ENCODE peak calls at places on chromosome 4, in seven cellular contexts. X is H1, S is neural progenitor cell, G is GM23248, D is GM12878, M is HepG2, A is A673. Z is an unnamed sample.

GRCh38 chr4:2595436-2595835 is 59.0 kb downstream of the FAM193A start:
- DNase-seq in M (no peak), A (no peak), X (no peak), S (no peak), G (no peak), D (no peak), Z (no peak)

GRCh38 chr4:54473077-54473545 is 184.6 kb upstream of the KIT start:
- DNase-seq in D (no peak), A (no peak), S (no peak), X (no peak), M (peak), G (peak), Z (no peak)

GRCh38 chr4:155639674-155640529 is 26.7 kb upstream of the GUCY1A1 start:
- DNase-seq in G (no peak), M (no peak), S (no peak), D (peak), X (no peak), A (no peak), Z (no peak)

GRCh38 chr4:55736605-55737183 is 82.9 kb upstream of the EXOC1L start:
- DNase-seq in A (peak), G (peak), S (no peak), M (no peak), X (no peak), D (no peak), Z (no peak)

GRCh38 chr4:22372958-22373357 is 142.9 kb downstream of the ADGRA3 start:
- DNase-seq in X (no peak), M (no peak), G (no peak), A (peak), S (peak), D (no peak), Z (no peak)

GRCh38 chr4:7186081-7186480 is 6.3 kb upstream of the SORCS2 start:
- DNase-seq in D (no peak), G (peak), A (no peak), S (peak), X (no peak), M (peak), Z (no peak)

GRCh38 chr4:143437476-143437875 is 76.0 kb upstream of the SMARCA5 start:
- DNase-seq in A (no peak), D (no peak), G (no peak), S (no peak), X (no peak), M (no peak), Z (no peak)

GRCh38 chr4:112118742-112119357 is 26.4 kb upstream of the FAM241A start:
- DNase-seq in A (no peak), G (no peak), M (no peak), D (no peak), X (no peak), S (no peak), Z (no peak)

GRCh38 chr4:20603671-20604313 is 96.5 kb upstream of the PACRGL start:
- DNase-seq in D (no peak), G (peak), M (no peak), A (peak), S (no peak), X (no peak), Z (no peak)

GRCh38 chr4:88320780-88321373 is 36.5 kb upstream of the PPM1K start:
- DNase-seq in G (peak), X (peak), A (no peak), M (no peak), S (no peak), D (peak), Z (no peak)

GRCh38 chr4:40629401-40630334 is at the start of gene RBM47:
- DNase-seq in S (peak), G (peak), D (no peak), M (no peak), A (peak), X (peak), Z (no peak)

GRCh38 chr4:99301376-99302164 is 10.8 kb upstream of the ADH1A start:
- DNase-seq in D (no peak), S (no peak), M (no peak), A (no peak), G (peak), X (no peak), Z (peak)

GRCh38 chr4:162350331-162350730 is 186.5 kb upstream of the FSTL5 start:
- DNase-seq in G (no peak), D (no peak), X (no peak), S (no peak), M (no peak), A (no peak), Z (no peak)

GRCh38 chr4:125314676-125315570 is at the start of gene FAT4:
- DNase-seq in S (peak), M (peak), X (peak), D (no peak), A (peak), G (peak), Z (peak)

GRCh38 chr4:36243355-36244256 is 708 bp downstream of the ARAP2 start:
- DNase-seq in G (peak), A (peak), D (no peak), S (no peak), M (no peak), X (peak), Z (no peak)

GRCh38 chr4:118877797-118878196 is 10.9 kb upstream of the SYNPO2 start:
- DNase-seq in D (no peak), A (no peak), G (no peak), S (no peak), X (no peak), M (no peak), Z (no peak)

GRCh38 chr4:7557447-7557846 is 122.7 kb upstream of the PSAPL1 start:
- DNase-seq in G (peak), X (no peak), M (peak), D (no peak), A (no peak), S (no peak), Z (no peak)

GRCh38 chr4:112327950-112328349 is 30.8 kb downstream of the ALPK1 start:
- DNase-seq in X (no peak), S (peak), G (peak), A (peak), M (peak), D (peak), Z (peak)

GRCh38 chr4:110085131-110085530 is 113.3 kb downstream of the ELOVL6 start:
- DNase-seq in A (peak), D (no peak), M (peak), S (no peak), X (no peak), G (no peak), Z (peak)

GRCh38 chr4:179307297-179308136 is 1865.3 kb upstream of the AGA start:
- DNase-seq in M (peak), G (peak), X (peak), A (peak), D (peak), S (peak), Z (no peak)

GRCh38 chr4:22754091-22754490 is 61.4 kb downstream of the GBA3 start:
- DNase-seq in M (no peak), A (no peak), D (no peak), X (no peak), S (no peak), G (no peak), Z (no peak)

GRCh38 chr4:52588771-52589591 is 70.1 kb downstream of the USP46 start:
- DNase-seq in G (peak), D (no peak), A (no peak), M (no peak), X (no peak), S (no peak), Z (no peak)

GRCh38 chr4:184814686-184815045 is 11.1 kb downstream of the ACSL1 start:
- DNase-seq in S (no peak), A (no peak), X (no peak), M (no peak), G (peak), D (no peak), Z (no peak)

GRCh38 chr4:73729534-73730165 is 10.7 kb upstream of the CXCL8 start:
- DNase-seq in A (peak), M (peak), S (peak), G (peak), X (no peak), D (no peak), Z (no peak)

GRCh38 chr4:182177166-182177565 is 66.0 kb upstream of the TENM3 start:
- DNase-seq in X (no peak), M (no peak), G (no peak), A (no peak), D (no peak), S (no peak), Z (no peak)

GRCh38 chr4:158297866-158298265 is 87.6 kb downstream of the TMEM144 start:
- DNase-seq in M (no peak), G (no peak), S (no peak), X (no peak), A (no peak), D (no peak), Z (no peak)
- TF ChIP-seq EZH2 in M (no peak), G (no peak), S (no peak), X (no peak), A (no peak), D (no peak), Z (no peak)

GRCh38 chr4:47235721-47236120 is 204.4 kb downstream of the GABRB1 start:
- DNase-seq in X (no peak), S (no peak), M (no peak), A (no peak), G (no peak), D (no peak), Z (no peak)
- H3K4me3 ChIP-seq in X (no peak), S (no peak), M (no peak), A (no peak), G (no peak), D (no peak), Z (no peak)

GRCh38 chr4:108171541-108172230 is 3.0 kb upstream of the LEF1 start:
- DNase-seq in S (peak), G (no peak), X (peak), A (no peak), M (no peak), D (no peak), Z (no peak)
- TF ChIP-seq EZH2 in S (peak), G (no peak), X (peak), A (no peak), M (no peak), D (no peak), Z (no peak)

DNA sequence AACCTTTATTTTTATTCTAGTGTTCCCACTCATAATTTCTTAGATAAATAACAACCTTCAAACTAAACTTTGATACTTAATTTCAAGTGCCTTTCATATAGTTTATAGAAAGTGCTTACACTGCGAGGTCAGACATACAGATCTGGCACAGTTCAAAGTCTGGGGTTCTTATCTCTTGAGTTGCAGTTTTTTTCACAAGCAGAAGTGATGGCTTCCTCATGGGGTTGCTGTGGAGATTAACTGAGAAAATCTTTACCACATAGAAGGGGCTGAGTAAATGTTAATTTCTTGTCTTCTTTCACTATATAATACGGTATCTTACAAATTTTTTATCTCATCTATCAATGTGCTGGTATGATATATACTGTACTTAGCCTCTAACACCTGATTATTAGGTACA is 3.1 kb downstream of the ING2 start:
- DNase-seq in M (peak), G (no peak), X (no peak), A (no peak), S (no peak), D (no peak), Z (no peak)
- H3K4me3 ChIP-seq in M (no peak), G (no peak), X (no peak), A (no peak), S (no peak), D (no peak), Z (peak)

GRCh38 chr4:8869002-8869878 is 2.4 kb downstream of the HMX1 start:
- DNase-seq in M (no peak), X (no peak), S (no peak), G (no peak), D (no peak), A (no peak), Z (no peak)

GRCh38 chr4:8870647-8871416 is 807 bp downstream of the HMX1 start:
- DNase-seq in D (no peak), S (peak), X (peak), A (no peak), G (no peak), M (no peak), Z (no peak)

GRCh38 chr4:8872402-8873291 is 1.0 kb upstream of the HMX1 start:
- DNase-seq in A (no peak), G (no peak), X (peak), D (no peak), S (peak), M (no peak), Z (no peak)

GRCh38 chr4:8869879-8870646 is 1.6 kb downstream of the HMX1 start:
- DNase-seq in G (no peak), A (no peak), D (no peak), S (peak), X (peak), M (no peak), Z (no peak)

DNA sequence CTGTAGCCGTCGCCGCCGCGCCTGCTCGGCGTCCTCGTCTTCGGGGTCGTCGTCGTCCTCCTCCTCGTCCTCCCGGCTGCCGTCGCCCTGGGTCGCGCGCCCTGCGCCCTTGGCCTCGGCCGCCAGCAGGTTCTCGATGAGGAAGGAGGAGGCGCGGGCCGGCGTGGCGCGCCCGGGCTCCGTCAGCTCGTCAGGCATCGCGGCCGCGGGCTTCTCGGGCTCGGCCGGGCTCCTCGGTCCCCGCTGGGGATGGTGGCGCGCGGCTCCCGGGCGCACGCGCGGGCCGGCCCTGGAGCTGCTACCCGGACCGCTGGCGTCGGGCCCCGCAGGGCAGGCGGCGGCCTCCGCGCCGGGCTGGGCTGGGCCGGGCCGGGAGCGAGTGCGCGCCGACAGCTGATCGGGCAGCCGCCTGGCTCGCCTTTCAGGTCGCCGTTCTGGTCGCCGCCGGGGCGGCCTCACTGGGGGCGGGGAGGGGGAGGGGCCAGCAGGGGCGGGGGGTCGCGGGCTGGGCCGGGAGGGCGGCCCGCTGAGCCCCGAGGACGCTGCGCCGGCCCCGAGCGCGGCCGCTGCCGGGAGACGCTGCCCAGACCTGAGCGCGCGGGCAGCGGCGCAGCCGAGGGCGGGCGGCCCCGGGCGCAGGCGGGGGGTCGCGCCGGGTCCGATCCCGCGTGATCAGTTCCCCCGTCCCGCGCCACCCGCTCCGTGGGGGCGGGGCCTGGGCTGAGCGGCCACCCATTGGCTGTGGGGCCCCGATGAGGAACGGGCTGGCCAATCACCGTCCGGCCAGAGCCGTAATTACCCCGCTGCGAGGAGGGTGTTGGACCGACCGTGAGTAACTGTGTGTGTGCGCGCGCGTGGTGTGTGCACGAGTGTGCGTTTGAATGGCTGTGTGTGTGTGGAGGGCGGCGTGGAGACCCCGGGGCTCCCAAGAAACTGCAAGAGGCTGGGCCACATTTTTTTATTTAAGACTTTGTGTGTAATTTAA is at the start of gene HMX1:
- DNase-seq in X (peak), G (peak), M (no peak), S (peak), D (no peak), A (peak), Z (no peak)
- TF ChIP-seq EZH2 in X (no peak), G (peak), M (no peak), S (peak), D (no peak), A (no peak), Z (no peak)

DNA sequence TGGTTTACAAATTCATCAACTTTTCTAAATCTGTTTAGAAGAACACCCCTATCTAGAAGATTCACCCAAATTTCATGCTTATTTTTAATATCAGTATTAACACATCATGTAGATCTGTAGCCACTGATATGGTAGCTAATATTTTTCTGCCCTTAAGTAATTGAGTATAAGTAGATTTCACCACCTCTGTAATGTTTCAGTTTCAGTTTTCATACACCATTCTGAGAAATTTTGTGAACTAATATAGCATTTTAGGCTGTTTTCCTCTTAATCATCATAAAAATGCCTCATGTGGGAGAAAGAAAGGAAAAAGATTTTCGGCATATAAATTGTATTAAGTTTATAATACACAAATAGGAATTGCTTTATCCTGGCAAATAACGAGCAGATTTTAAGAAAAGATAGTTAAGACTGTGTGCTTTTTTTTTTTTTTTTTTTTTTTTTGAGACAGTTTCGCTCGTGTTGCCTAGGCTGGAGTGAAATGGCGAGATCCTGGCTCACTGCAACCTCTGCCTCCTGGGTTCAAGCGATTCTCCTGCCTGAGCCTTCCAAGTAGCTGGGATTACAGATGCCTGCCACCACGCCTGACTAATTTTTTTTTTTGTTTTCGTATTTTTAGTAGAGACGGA is 21.4 kb upstream of the RBPJ start:
- DNase-seq in X (no peak), A (no peak), M (no peak), S (no peak), G (peak), D (no peak), Z (no peak)
- H3K4me3 ChIP-seq in X (no peak), A (no peak), M (no peak), S (no peak), G (peak), D (no peak), Z (no peak)

GRCh38 chr4:8868321-8869001 is 3.2 kb downstream of the HMX1 start:
- DNase-seq in X (peak), A (no peak), G (no peak), S (no peak), M (no peak), D (no peak), Z (no peak)
- TF ChIP-seq EZH2 in X (peak), A (peak), G (no peak), S (peak), M (peak), D (no peak), Z (no peak)

DNA sequence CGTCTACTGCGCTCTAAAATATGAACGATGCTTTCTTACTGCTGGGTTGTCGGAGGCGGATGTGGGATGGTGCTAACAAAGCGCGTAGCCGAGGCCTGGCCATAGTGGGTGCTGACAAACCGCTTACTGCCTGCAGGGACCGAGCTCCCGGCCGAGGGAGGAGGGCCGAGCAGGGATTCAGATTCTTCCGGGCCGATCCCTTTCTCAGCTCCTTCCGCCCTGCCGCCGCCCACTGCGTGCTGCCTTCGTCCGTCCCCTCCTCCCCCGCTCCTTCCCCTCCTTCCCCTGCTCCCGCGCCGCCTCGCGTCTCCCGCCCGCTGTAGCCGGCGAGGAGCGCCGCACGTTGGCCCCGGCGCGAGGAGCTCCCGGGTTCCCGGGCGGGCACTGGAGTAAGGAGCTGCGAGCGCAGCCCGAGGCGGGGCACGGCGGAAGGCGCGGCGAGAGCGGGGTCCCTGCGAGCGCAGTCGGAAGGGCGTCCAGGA is at the start of gene STK32B:
- DNase-seq in X (peak), G (peak), D (no peak), M (no peak), S (peak), A (peak), Z (no peak)
- H3K4me3 ChIP-seq in X (peak), G (peak), D (no peak), M (no peak), S (peak), A (peak), Z (peak)

GRCh38 chr4:174217273-174218126 is 66.0 kb downstream of the FBXO8 start:
- DNase-seq in G (peak), S (peak), M (no peak), D (no peak), X (peak), A (peak), Z (peak)

GRCh38 chr4:174215936-174216699 is 67.3 kb downstream of the FBXO8 start:
- DNase-seq in M (no peak), A (no peak), G (no peak), X (no peak), S (peak), D (no peak), Z (no peak)

GRCh38 chr4:174216935-174217272 is 66.6 kb downstream of the FBXO8 start:
- DNase-seq in A (no peak), D (no peak), G (no peak), X (no peak), S (peak), M (no peak), Z (no peak)

GRCh38 chr4:174215055-174215454 is 68.4 kb downstream of the FBXO8 start:
- DNase-seq in M (no peak), G (no peak), X (no peak), A (no peak), S (no peak), D (no peak), Z (no peak)

DNA sequence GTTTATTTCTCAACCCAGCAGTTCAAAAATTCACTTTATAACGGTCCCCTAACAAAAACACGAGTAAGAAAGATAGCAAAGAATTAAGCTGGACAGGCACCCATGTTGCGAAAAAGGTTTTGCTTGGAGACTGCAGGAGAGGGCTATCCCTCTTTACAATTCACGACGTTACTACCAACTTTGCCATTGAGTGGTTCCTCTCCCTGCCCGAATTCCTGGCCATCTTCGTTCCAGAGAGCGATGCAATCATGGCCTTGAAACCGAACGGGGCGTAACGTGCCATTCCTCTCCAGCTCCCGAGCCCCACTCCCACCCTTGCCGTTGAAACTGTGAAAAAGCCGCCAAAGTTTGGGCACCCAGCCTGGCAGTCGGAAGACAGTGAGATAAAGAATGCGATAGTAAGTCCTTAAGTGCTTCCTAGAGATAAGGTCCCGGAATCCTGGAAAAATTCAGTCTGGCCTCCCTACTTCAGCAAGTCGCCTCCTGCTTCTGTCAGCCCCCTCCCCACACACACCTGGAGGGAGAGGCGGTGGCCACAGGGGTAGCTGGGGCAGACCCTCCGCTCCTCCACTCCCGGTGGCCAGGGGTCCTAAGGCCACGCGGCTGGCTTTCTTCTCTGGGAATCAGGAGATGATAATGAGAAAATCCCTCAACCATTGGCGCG is 65.2 kb downstream of the FBXO8 start:
- DNase-seq in X (peak), D (no peak), A (no peak), G (peak), S (peak), M (no peak), Z (no peak)
- TF ChIP-seq EZH2 in X (peak), D (no peak), A (no peak), G (no peak), S (peak), M (no peak), Z (no peak)